ENCODE peak calls at places on chromosomes 13 and 19, in seven cellular contexts. G is AG04449, F is A172, M is AG04450, W is substantia nigra, R is T-helper 2 cell, K is dermis blood vessel endothelial cell. X is an unnamed sample.

GRCh38 chr19:2575734-2576481 is 100.0 kb downstream of the GADD45B start:
- DNase-seq in G (no peak), F (no peak), M (peak; percentile 45), W (no peak), R (no peak), K (peak; percentile 62), X (peak; percentile 28)

GRCh38 chr13:70203661-70204229 is 95.5 kb upstream of the KLHL1 start:
- DNase-seq in G (no peak), F (peak; percentile 88), M (no peak), W (no peak), R (no peak), K (no peak), X (no peak)

GRCh38 chr13:112510002-112510780 is 77.8 kb downstream of the TUBGCP3 start:
- DNase-seq in G (no peak), F (peak; percentile 53), M (peak; percentile 23), W (peak; percentile 17), R (no peak), K (peak; percentile 77), X (no peak)

GRCh38 chr13:97125051-97125809 is 96.9 kb upstream of the MBNL2 start:
- DNase-seq in G (no peak), F (peak; percentile 81), M (no peak), W (no peak), R (no peak), K (no peak), X (peak; percentile 39)

GRCh38 chr19:40223135-40223822 is 3.2 kb downstream of the CCNP start:
- DNase-seq in G (no peak), F (no peak), M (no peak), W (no peak), R (no peak), K (no peak), X (peak; percentile 27)

GRCh38 chr13:91359566-91359965 is 12.1 kb downstream of the MIR17HG start:
- DNase-seq in G (no peak), F (no peak), M (no peak), W (no peak), R (no peak), K (no peak), X (no peak)

GRCh38 chr19:11021760-11022144 is 60.9 kb downstream of the SMARCA4 start:
- DNase-seq in G (no peak), F (no peak), M (no peak), W (no peak), R (no peak), K (no peak), X (no peak)

GRCh38 chr13:26619321-26619720 is 61.8 kb downstream of the WASF3 start:
- DNase-seq in G (peak; percentile 47), F (peak; percentile 53), M (peak; percentile 29), W (no peak), R (no peak), K (no peak), X (no peak)

GRCh38 chr19:43760941-43761340 is 6.2 kb upstream of the SMG9 start:
- DNase-seq in G (no peak), F (no peak), M (no peak), W (no peak), R (no peak), K (no peak), X (no peak)

GRCh38 chr13:73334459-73334858 is 275.7 kb downstream of the KLF5 start:
- DNase-seq in G (no peak), F (no peak), M (no peak), W (no peak), R (no peak), K (no peak), X (no peak)

GRCh38 chr19:49331616-49332055 is 3.6 kb upstream of the CD37 start:
- DNase-seq in G (no peak), F (peak; percentile 28), M (no peak), W (no peak), R (peak; percentile 46), K (peak; percentile 64), X (peak; percentile 52)

GRCh38 chr13:27663947-27664346 is 42.3 kb downstream of the POLR1D start:
- DNase-seq in G (no peak), F (no peak), M (no peak), W (no peak), R (no peak), K (no peak), X (no peak)

GRCh38 chr13:101465877-101466276 is 13.4 kb downstream of the ITGBL1 start:
- DNase-seq in G (no peak), F (no peak), M (no peak), W (no peak), R (no peak), K (no peak), X (no peak)

GRCh38 chr19:51107406-51108065 is 673 bp downstream of the CTU1 start:
- DNase-seq in G (no peak), F (no peak), M (no peak), W (no peak), R (no peak), K (peak; percentile 51), X (no peak)

GRCh38 chr19:31902821-31903220 is 442.6 kb upstream of the ZNF507 start:
- DNase-seq in G (no peak), F (no peak), M (no peak), W (no peak), R (no peak), K (no peak), X (no peak)

GRCh38 chr19:16603090-16603489 is 24.9 kb downstream of the MED26 start:
- DNase-seq in G (no peak), F (no peak), M (no peak), W (no peak), R (no peak), K (no peak), X (no peak)

GRCh38 chr19:21028969-21029268 is 8.5 kb downstream of the ZNF430 start:
- DNase-seq in G (no peak), F (no peak), M (no peak), W (no peak), R (no peak), K (no peak), X (no peak)

GRCh38 chr19:38849147-38849745 is 540 bp downstream of the HNRNPL start:
- DNase-seq in G (no peak), F (peak; percentile 92), M (peak; percentile 89), W (peak; percentile 94), R (peak; percentile 99), K (peak; percentile 97), X (peak; percentile 99)

GRCh38 chr13:52162279-52163101 is 3.1 kb upstream of the NEK3 start:
- DNase-seq in G (no peak), F (peak; percentile 74), M (no peak), W (no peak), R (no peak), K (peak; percentile 86), X (no peak)

GRCh38 chr13:95056266-95056665 is 245.0 kb downstream of the ABCC4 start:
- DNase-seq in G (no peak), F (no peak), M (no peak), W (no peak), R (no peak), K (no peak), X (no peak)

GRCh38 chr13:76378767-76379166 is 507.4 kb downstream of the KCTD12 start:
- DNase-seq in G (no peak), F (no peak), M (no peak), W (no peak), R (no peak), K (no peak), X (no peak)